ENCODE peak calls at places on chromosomes 6 and 20, in seven cellular contexts. P is fibroblast of villous mesenchyme; W is uterus; S is Jurkat, Clone E6-1; Q is foreskin fibroblast; N is GM06990; J is cardiac fibroblast. C is an unnamed sample.

GRCh38 chr6:168133707-168134398 is 54.8 kb upstream of the FRMD1 start:
- DNase-seq in Q (no peak), P (no peak), N (no peak), W (peak; percentile 7), J (no peak), S (no peak), C (peak; percentile 11)

GRCh38 chr6:31042801-31043200 is 32.5 kb downstream of the MUC22 start:
- DNase-seq in Q (peak; percentile 76), W (peak; percentile 53), P (peak; percentile 57), J (peak; percentile 68), S (peak; percentile 28), N (no peak), C (peak; percentile 62)

GRCh38 chr20:10674684-10675455 is 1.1 kb upstream of the JAG1 start:
- DNase-seq in P (peak; percentile 65), N (peak; percentile 73), Q (peak; percentile 89), W (peak; percentile 74), S (no peak), J (peak; percentile 79), C (peak; percentile 83)

GRCh38 chr6:104601756-104602155 is 258.0 kb downstream of the HACE1 start:
- DNase-seq in W (no peak), Q (peak; percentile 3), S (no peak), J (no peak), N (no peak), P (peak; percentile 18), C (no peak)

GRCh38 chr6:74598473-74599393 is 607.1 kb downstream of the COL12A1 start:
- DNase-seq in P (peak; percentile 78), J (no peak), N (peak; percentile 77), Q (peak; percentile 29), W (no peak), S (no peak), C (no peak)

GRCh38 chr6:48782230-48782629 is 671.2 kb upstream of the PTCHD4 start:
- DNase-seq in P (no peak), J (no peak), W (no peak), Q (peak; percentile 11), N (no peak), S (no peak), C (no peak)

GRCh38 chr6:128208078-128208477 is 307.2 kb upstream of the THEMIS start:
- DNase-seq in W (no peak), P (peak; percentile 33), Q (peak; percentile 38), S (no peak), N (no peak), J (peak; percentile 27), C (no peak)

GRCh38 chr20:1895674-1896496 is 678 bp downstream of the SIRPA start:
- DNase-seq in W (peak; percentile 32), P (no peak), S (no peak), J (no peak), Q (no peak), N (no peak), C (no peak)

GRCh38 chr6:126091507-126091906 is 105.2 kb downstream of the TRMT11 start:
- DNase-seq in J (no peak), W (no peak), Q (no peak), S (no peak), N (no peak), P (no peak), C (no peak)

GRCh38 chr6:149846321-149846720 is 17.8 kb downstream of the LRP11 start:
- DNase-seq in P (peak; percentile 79), J (peak; percentile 84), N (no peak), S (no peak), W (peak; percentile 25), Q (peak; percentile 75), C (peak; percentile 53)

GRCh38 chr6:148002067-148002466 is 340.6 kb upstream of the SASH1 start:
- DNase-seq in N (no peak), W (no peak), Q (peak; percentile 46), J (no peak), P (no peak), S (no peak), C (no peak)

GRCh38 chr6:157763129-157763893 is 59.7 kb upstream of the SNX9 start:
- DNase-seq in W (peak; percentile 73), J (peak; percentile 72), P (peak; percentile 70), N (no peak), Q (peak; percentile 57), S (no peak), C (peak; percentile 23)

GRCh38 chr20:37914672-37915433 is 11.9 kb downstream of the VSTM2L start:
- DNase-seq in Q (peak; percentile 23), J (no peak), S (no peak), N (peak; percentile 57), W (no peak), P (no peak), C (peak; percentile 76)

GRCh38 chr6:22756365-22756764 is 187.0 kb downstream of the HDGFL1 start:
- DNase-seq in W (no peak), N (no peak), Q (peak; percentile 83), J (no peak), P (peak; percentile 22), S (no peak), C (no peak)

DNA sequence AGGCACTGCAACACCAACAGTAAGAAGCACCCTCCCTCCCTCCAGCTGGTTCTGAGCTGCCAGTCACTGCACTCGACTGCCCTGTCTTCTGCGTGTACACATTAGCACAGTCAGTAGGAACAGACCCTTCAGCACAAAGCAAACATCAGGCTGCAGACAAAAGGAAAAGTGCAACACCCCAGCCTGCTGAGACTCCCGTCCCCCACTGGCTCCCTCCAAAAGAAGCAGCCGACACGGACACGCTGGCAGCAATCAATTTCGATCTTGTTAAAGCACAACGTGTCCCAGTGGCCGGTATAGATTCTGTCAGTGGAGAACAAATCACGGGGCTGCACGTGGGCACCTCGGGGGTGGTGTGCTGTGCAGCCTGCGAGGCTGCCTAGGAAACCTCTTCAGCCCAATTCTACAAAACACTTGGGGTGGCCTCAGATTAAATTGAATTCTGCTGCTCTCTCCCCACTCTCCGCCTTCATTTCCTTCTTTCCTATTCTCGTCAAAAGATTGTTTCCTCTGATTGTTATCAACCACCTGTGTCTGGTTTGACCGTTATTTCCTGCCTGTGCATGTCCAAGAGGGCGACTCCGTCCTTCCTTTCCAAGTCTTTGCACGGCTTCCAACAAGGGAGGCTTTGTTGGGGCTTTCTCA is 38.7 kb downstream of the TRAF3IP2 start:
- DNase-seq in J (peak; percentile 47), Q (peak; percentile 50), W (no peak), N (no peak), P (no peak), S (peak; percentile 60), C (peak; percentile 49)
- H3K4me3 ChIP-seq in J (no peak overlapping the region), Q (no peak overlapping the region), W (no peak overlapping the region), N (no peak overlapping the region), P (no peak overlapping the region), S (peak overlapping the region; percentile 45), C (no peak overlapping the region)

GRCh38 chr20:63741676-63742380 is 2.3 kb downstream of the SLC2A4RG start:
- DNase-seq in S (no peak), Q (no peak), P (no peak), N (no peak), W (no peak), J (no peak), C (no peak)

GRCh38 chr20:63744158-63744557 is 4.6 kb downstream of the SLC2A4RG start:
- DNase-seq in Q (no peak), W (no peak), N (no peak), J (no peak), P (no peak), S (no peak), C (no peak)

GRCh38 chr20:63742381-63743024 is 2.9 kb downstream of the SLC2A4RG start:
- DNase-seq in J (no peak), S (no peak), W (no peak), P (no peak), Q (no peak), N (no peak), C (no peak)

GRCh38 chr20:63744574-63745423 is 5.2 kb downstream of the SLC2A4RG start:
- DNase-seq in J (no peak), P (no peak), Q (no peak), S (no peak), N (no peak), W (no peak), C (no peak)

DNA sequence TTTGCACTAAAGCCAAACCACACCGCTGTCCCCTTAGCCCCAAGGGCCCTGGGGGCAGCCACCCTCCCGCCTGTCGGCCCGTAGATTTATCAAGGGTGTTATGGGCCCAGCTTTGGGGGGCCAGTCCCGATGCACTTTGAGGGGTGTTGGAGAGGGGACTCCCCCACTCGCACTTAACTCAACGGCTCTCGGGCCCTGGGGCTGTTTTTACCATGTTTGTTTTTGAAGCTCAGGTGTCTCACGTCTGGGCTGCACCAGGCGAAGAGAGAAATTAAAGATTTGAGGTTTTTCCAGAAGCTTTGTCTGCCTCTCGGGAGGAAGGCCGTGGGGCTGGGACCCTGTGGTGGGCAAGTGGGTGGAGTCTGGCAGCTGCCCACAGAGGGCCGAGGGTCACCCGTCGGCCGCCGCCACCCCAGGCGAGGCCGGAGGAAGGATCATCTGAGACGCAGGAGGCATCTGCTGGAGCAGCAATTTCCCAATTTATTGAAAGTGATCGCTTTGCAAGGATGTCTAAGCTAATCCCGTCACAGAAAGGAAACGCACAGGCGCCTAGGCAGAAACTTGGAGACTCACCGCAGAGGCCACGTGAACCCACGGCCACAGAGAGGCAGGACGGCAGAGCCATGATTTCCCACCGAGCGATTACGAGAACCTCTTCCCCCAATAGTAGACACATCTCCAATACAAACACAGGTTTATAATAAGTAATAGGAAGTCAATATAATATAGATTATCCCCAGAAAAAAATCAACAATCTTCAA is 3.8 kb downstream of the SLC2A4RG start:
- DNase-seq in J (no peak), W (no peak), N (no peak), P (no peak), Q (no peak), S (no peak), C (no peak)
- H3K4me3 ChIP-seq in J (no peak overlapping the region), W (no peak overlapping the region), N (no peak overlapping the region), P (no peak overlapping the region), Q (no peak overlapping the region), S (no peak overlapping the region), C (no peak overlapping the region)

GRCh38 chr20:41309817-41310216 is 7.7 kb downstream of the ZHX3 start:
- DNase-seq in S (no peak), N (no peak), Q (peak; percentile 92), J (peak; percentile 75), P (peak; percentile 72), W (no peak), C (no peak)

GRCh38 chr20:41308726-41309413 is 8.7 kb downstream of the ZHX3 start:
- DNase-seq in P (peak; percentile 84), N (no peak), Q (peak; percentile 66), W (no peak), S (no peak), J (peak; percentile 80), C (no peak)

GRCh38 chr20:41306061-41306727 is 11.3 kb downstream of the ZHX3 start:
- DNase-seq in J (no peak), Q (no peak), S (no peak), W (no peak), N (peak; percentile 29), P (no peak), C (no peak)

GRCh38 chr20:41307021-41307420 is 10.5 kb downstream of the ZHX3 start:
- DNase-seq in P (no peak), Q (no peak), S (no peak), J (no peak), N (no peak), W (no peak), C (no peak)

DNA sequence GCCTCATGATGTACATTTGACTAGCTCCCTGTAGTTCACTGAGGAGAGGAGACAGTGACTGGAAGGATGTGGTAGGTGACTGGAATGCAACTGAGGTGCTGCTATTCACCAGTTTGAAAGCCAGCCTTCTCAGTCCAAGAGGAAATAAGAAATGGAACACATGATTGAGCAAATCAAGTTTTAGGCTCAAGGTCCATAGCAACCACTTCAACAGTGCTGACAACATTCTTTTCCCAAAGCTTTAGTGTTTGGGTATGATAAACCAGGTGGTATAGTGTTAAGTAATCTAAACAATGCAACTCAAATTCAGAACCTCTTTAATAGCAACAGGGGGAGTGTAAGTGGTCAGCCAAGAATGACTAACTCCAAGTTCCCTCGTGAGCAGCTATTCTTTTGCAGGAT is 9.2 kb downstream of the ZHX3 start:
- DNase-seq in W (no peak), P (peak; percentile 85), S (no peak), Q (peak; percentile 71), J (peak; percentile 90), N (no peak), C (no peak)
- H3K4me3 ChIP-seq in W (no peak overlapping the region), P (no peak overlapping the region), S (no peak overlapping the region), Q (no peak overlapping the region), J (no peak overlapping the region), N (no peak overlapping the region), C (no peak overlapping the region)

GRCh38 chr20:52168116-52168515 is 23.5 kb downstream of the ZFP64 start:
- DNase-seq in S (no peak), J (no peak), N (no peak), Q (no peak), W (no peak), P (no peak), C (no peak)
- H3K4me3 ChIP-seq in S (no peak overlapping the region), J (no peak overlapping the region), N (no peak overlapping the region), Q (no peak overlapping the region), W (no peak overlapping the region), P (no peak overlapping the region), C (no peak overlapping the region)